ENCODE peak calls at places on chromosomes 12 and 14, in nine cellular contexts. U is lung; Z is right lobe of liver; S is right cardiac atrium; F is left ventricle myocardium superior; H is psoas muscle; L is RWPE2; E is heart left ventricle; I is activated CD4-positive, CD25-positive, alpha-beta regulatory T cell treated with anti-CD3 and anti-CD28 coated beads, Interleukin-2, amount 50 U/mL, for 24 hours. C is an unnamed sample.

GRCh38 chr12:11711675-11712327 is 62.3 kb downstream of the ETV6 start:
- ATAC-seq in U (no peak), Z (no peak), S (no peak), F (no peak), H (peak; percentile 22), L (no peak), E (no peak), I (no peak), C (no peak)

GRCh38 chr14:77084991-77085390 is 13.1 kb upstream of the CIPC start:
- ATAC-seq in U (no peak), Z (no peak), S (peak; percentile 22), F (peak; percentile 50), H (no peak), L (no peak), E (peak; percentile 51), I (no peak), C (no peak)

GRCh38 chr14:104228221-104228620 is 89.8 kb downstream of the KIF26A start:
- ATAC-seq in U (no peak), Z (no peak), S (no peak), F (no peak), H (no peak), L (no peak), E (no peak), I (no peak), C (no peak)

GRCh38 chr14:97058589-97058988 is 261.4 kb downstream of the VRK1 start:
- ATAC-seq in U (no peak), Z (no peak), S (no peak), F (no peak), H (no peak), L (no peak), E (no peak), I (no peak), C (no peak)

GRCh38 chr14:94111276-94112095 is 950 bp downstream of the IFI27 start:
- ATAC-seq in U (no peak), Z (no peak), S (no peak), F (no peak), H (no peak), L (no peak), E (no peak), I (no peak), C (no peak)

GRCh38 chr14:66649515-66649914 is 141.6 kb downstream of the GPHN start:
- ATAC-seq in U (no peak), Z (no peak), S (no peak), F (no peak), H (no peak), L (no peak), E (no peak), I (peak; percentile 81), C (peak; percentile 58)

GRCh38 chr14:86675059-86675458 is 1145.1 kb downstream of the FLRT2 start:
- ATAC-seq in U (no peak), Z (no peak), S (no peak), F (no peak), H (no peak), L (no peak), E (no peak), I (no peak), C (no peak)

GRCh38 chr12:89059061-89059460 is 293.2 kb downstream of the DUSP6 start:
- ATAC-seq in U (no peak), Z (no peak), S (no peak), F (no peak), H (no peak), L (no peak), E (no peak), I (no peak), C (no peak)

GRCh38 chr12:52818376-52818775 is 4.5 kb upstream of the KRT4 start:
- ATAC-seq in U (no peak), Z (no peak), S (no peak), F (no peak), H (no peak), L (no peak), E (no peak), I (no peak), C (no peak)

GRCh38 chr12:32047357-32047828 is 59.3 kb upstream of the BICD1 start:
- ATAC-seq in U (no peak), Z (no peak), S (no peak), F (no peak), H (no peak), L (no peak), E (no peak), I (no peak), C (no peak)

GRCh38 chr12:28032811-28033537 is 60.4 kb upstream of the PTHLH start:
- ATAC-seq in U (no peak), Z (no peak), S (no peak), F (no peak), H (no peak), L (peak; percentile 78), E (no peak), I (no peak), C (no peak)

GRCh38 chr12:114400925-114401324 is 5.0 kb downstream of the TBX5 start:
- ATAC-seq in U (no peak), Z (no peak), S (peak; percentile 71), F (peak; percentile 39), H (no peak), L (no peak), E (peak; percentile 11), I (no peak), C (no peak)

GRCh38 chr14:101932668-101933067 is 31.7 kb upstream of the DYNC1H1 start:
- ATAC-seq in U (no peak), Z (no peak), S (no peak), F (no peak), H (no peak), L (no peak), E (no peak), I (no peak), C (no peak)

GRCh38 chr14:94011795-94012194 is 14.3 kb upstream of the OTUB2 start:
- ATAC-seq in U (no peak), Z (no peak), S (no peak), F (no peak), H (no peak), L (no peak), E (no peak), I (peak; percentile 25), C (no peak)

GRCh38 chr12:64733857-64734256 is 25.3 kb downstream of the GNS start:
- ATAC-seq in U (no peak), Z (no peak), S (peak; percentile 85), F (peak; percentile 95), H (peak; percentile 98), L (peak; percentile 98), E (peak; percentile 94), I (no peak), C (no peak)

GRCh38 chr14:94056579-94057308 is 24.3 kb downstream of the DDX24 start:
- ATAC-seq in U (no peak), Z (no peak), S (no peak), F (no peak), H (no peak), L (no peak), E (no peak), I (peak; percentile 73), C (no peak)

GRCh38 chr12:52627395-52628110 is 9.2 kb upstream of the KRT73 start:
- ATAC-seq in U (no peak), Z (no peak), S (no peak), F (no peak), H (no peak), L (no peak), E (no peak), I (no peak), C (no peak)

GRCh38 chr12:77644915-77645605 is 185.6 kb upstream of the NAV3 start:
- ATAC-seq in U (no peak), Z (no peak), S (no peak), F (no peak), H (no peak), L (no peak), E (no peak), I (no peak), C (no peak)

GRCh38 chr14:101849125-101849524 is 87.6 kb downstream of the PPP2R5C start:
- ATAC-seq in U (no peak), Z (no peak), S (peak; percentile 81), F (peak; percentile 83), H (no peak), L (no peak), E (no peak), I (no peak), C (peak; percentile 77)

C was measured in stimulated activated memory B cell treated with anti-CD40 and anti-IgM and Interleukin-4, amounts not matched to agents 10 μg/mL and 1 μg/mL and 100 μg/mL, for 72 hours.